ENCODE peak calls at places on chromosome 10, in seven cellular contexts. F, E, T, V, R, P and L are unnamed samples.

GRCh38 chr10:85168287-85168686 is 839.9 kb downstream of the CCSER2 start:
- DNase-seq in F (no peak), E (no peak), T (no peak), V (no peak), R (no peak), P (no peak), L (no peak)

GRCh38 chr10:22251751-22252285 is 34.0 kb upstream of the EBLN1 start:
- DNase-seq in F (peak; percentile 58), E (no peak), T (peak; percentile 74), V (peak; percentile 75), R (peak; percentile 64), P (peak; percentile 62), L (no peak)

GRCh38 chr10:70773965-70774809 is 11.0 kb downstream of the TBATA start:
- DNase-seq in F (no peak), E (no peak), T (no peak), V (no peak), R (no peak), P (no peak), L (no peak)

GRCh38 chr10:130891066-130891465 is 420.5 kb downstream of the TCERG1L start:
- DNase-seq in F (no peak), E (no peak), T (no peak), V (no peak), R (no peak), P (no peak), L (no peak)

GRCh38 chr10:61721431-61721830 is 58.7 kb downstream of the CABCOCO1 start:
- DNase-seq in F (no peak), E (no peak), T (no peak), V (no peak), R (no peak), P (no peak), L (no peak)

GRCh38 chr10:48336978-48337599 is 30.6 kb downstream of the MAPK8 start:
- DNase-seq in F (no peak), E (no peak), T (no peak), V (no peak), R (no peak), P (no peak), L (no peak)

GRCh38 chr10:104935656-104936055 is 294.6 kb downstream of the SORCS3 start:
- DNase-seq in F (no peak), E (no peak), T (no peak), V (peak; percentile 2), R (peak; percentile 6), P (no peak), L (peak; percentile 8)

GRCh38 chr10:93413252-93413689 is 68.9 kb downstream of the MYOF start:
- DNase-seq in F (peak; percentile 26), E (no peak), T (peak; percentile 48), V (peak; percentile 38), R (no peak), P (peak; percentile 20), L (peak; percentile 89)

GRCh38 chr10:124709862-124710261 is 34.3 kb downstream of the FAM53B start:
- DNase-seq in F (no peak), E (no peak), T (no peak), V (no peak), R (no peak), P (no peak), L (no peak)

GRCh38 chr10:28127881-28128280 is 129.0 kb upstream of the ODAD2 start:
- DNase-seq in F (no peak), E (no peak), T (no peak), V (no peak), R (no peak), P (no peak), L (no peak)

GRCh38 chr10:7763929-7764328 is 23.9 kb downstream of the KIN start:
- DNase-seq in F (no peak), E (no peak), T (no peak), V (no peak), R (no peak), P (no peak), L (no peak)

GRCh38 chr10:122475581-122475980 is 14.2 kb downstream of the HTRA1 start:
- DNase-seq in F (no peak), E (no peak), T (no peak), V (no peak), R (no peak), P (no peak), L (no peak)
- H3K4me3 ChIP-seq in F (no peak overlapping the region), E (no peak overlapping the region), T (peak overlapping the region; percentile 68), V (no peak overlapping the region), R (no peak overlapping the region), P (no peak overlapping the region), L (no peak overlapping the region)

GRCh38 chr10:59536151-59536550 is 173.5 kb downstream of the SLC16A9 start:
- DNase-seq in F (peak; percentile 4), E (no peak), T (peak; percentile 89), V (no peak), R (no peak), P (no peak), L (no peak)
- H3K4me3 ChIP-seq in F (no peak overlapping the region), E (no peak overlapping the region), T (peak overlapping the region; percentile 3), V (no peak overlapping the region), R (no peak overlapping the region), P (no peak overlapping the region), L (no peak overlapping the region)

DNA sequence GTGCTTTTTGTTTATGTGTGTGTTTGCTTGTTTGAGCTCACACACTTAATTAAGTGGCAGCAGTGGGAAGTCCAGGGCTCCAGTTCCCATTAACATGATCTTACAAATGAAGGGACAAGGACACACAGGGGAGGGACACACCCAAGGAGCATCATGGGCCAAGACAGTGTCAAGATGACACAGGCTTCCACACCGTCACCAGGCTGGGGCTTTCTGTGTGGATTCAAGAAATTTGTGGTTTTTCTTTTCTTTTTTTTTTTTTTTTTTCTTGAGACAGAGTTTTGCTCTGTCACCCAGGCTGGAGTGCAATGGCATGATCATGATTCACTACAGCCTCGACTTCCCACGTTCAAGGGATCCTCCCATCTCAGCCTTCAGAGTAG is 173.6 kb downstream of the KIAA1217 start:
- DNase-seq in F (peak; percentile 37), E (no peak), T (no peak), V (no peak), R (peak; percentile 34), P (no peak), L (no peak)
- H3K4me3 ChIP-seq in F (no peak overlapping the region), E (no peak overlapping the region), T (no peak overlapping the region), V (no peak overlapping the region), R (no peak overlapping the region), P (no peak overlapping the region), L (no peak overlapping the region)

DNA sequence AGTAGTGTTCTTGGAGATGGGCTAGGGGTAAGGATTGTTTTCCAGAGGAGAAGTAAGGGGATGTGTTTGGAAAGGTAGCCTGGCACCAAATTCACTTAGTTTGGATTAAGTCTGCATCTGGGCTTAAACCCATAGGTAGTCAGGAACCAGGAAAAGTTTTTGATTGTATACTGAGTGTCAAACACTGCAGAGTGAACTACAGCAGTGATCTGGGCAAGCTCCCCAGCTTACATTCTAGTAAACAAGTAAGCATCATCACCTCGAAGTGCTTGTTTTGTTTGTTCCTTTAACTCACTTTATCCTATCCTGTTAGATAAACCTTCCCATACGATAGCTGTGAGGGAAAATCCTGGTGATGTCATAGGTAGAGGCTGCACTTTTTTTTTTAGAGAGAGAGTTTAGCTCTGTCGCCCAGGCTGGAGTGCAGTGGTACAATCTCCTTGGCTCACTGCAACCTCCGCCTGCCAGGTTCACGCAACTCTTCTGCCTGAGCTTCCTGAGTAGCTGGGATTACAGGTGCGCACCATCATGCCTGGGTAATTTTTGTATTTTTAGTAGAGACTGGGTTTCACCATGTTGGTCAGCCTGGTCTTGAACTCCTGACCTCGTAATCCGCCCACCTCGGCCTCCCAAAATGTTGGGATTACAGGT is 2.4 kb downstream of the RPS24 start:
- DNase-seq in F (no peak), E (no peak), T (no peak), V (no peak), R (no peak), P (no peak), L (no peak)
- H3K4me3 ChIP-seq in F (no peak overlapping the region), E (peak overlapping the region; percentile 92), T (peak overlapping the region; percentile 87), V (peak overlapping the region; percentile 98), R (peak overlapping the region; percentile 98), P (no peak overlapping the region), L (no peak overlapping the region)

GRCh38 chr10:132232553-132232949 is 45.8 kb downstream of the DPYSL4 start:
- DNase-seq in F (peak; percentile 33), E (no peak), T (no peak), V (no peak), R (no peak), P (no peak), L (no peak)
- H3K4me3 ChIP-seq in F (no peak overlapping the region), E (no peak overlapping the region), T (no peak overlapping the region), V (no peak overlapping the region), R (no peak overlapping the region), P (no peak overlapping the region), L (no peak overlapping the region)

GRCh38 chr10:113879691-113880090 is 25.2 kb downstream of the NHLRC2 start:
- DNase-seq in F (no peak), E (no peak), T (no peak), V (no peak), R (no peak), P (no peak), L (no peak)

GRCh38 chr10:113880236-113880635 is 25.8 kb downstream of the NHLRC2 start:
- DNase-seq in F (no peak), E (no peak), T (no peak), V (no peak), R (no peak), P (no peak), L (no peak)

GRCh38 chr10:113876461-113876860 is 22.0 kb downstream of the NHLRC2 start:
- DNase-seq in F (no peak), E (no peak), T (no peak), V (no peak), R (no peak), P (no peak), L (no peak)

DNA sequence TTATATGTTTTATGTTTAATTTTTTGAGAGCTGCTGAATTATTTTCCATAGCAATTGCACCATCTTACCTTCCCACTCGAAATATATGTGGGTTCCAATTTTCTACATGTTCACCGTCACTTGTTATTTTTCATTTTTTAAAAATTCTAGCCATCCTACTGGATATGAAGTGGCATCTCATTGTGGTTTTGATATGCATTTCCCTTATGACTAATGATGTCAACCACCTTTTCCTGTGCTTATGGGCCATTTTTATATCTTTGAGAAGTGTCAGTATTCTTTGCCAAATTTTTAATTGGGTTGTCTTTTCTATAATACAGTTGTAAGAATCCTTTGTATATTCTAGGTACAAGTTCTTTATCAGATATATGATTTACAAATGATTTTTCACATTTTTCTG is 27.8 kb downstream of the NHLRC2 start:
- DNase-seq in F (no peak), E (no peak), T (no peak), V (no peak), R (no peak), P (no peak), L (no peak)
- H3K4me3 ChIP-seq in F (no peak overlapping the region), E (no peak overlapping the region), T (no peak overlapping the region), V (no peak overlapping the region), R (no peak overlapping the region), P (no peak overlapping the region), L (no peak overlapping the region)